ENCODE peak calls at places on chromosomes 6 and 20, in four cellular contexts. One of them, this sample, is unnamed.

GRCh38 chr20:31992086-31992485 is 18.2 kb upstream of the CCM2L start:
- DNase-seq in psoas muscle: no peak
- DNase-seq in OCI-LY7: no peak
- DNase-seq in GM13977: no peak
- DNase-seq in this sample: no peak

GRCh38 chr20:50513169-50514034 is 3.2 kb downstream of the PTPN1 start:
- DNase-seq in psoas muscle: no peak
- DNase-seq in OCI-LY7: no peak
- DNase-seq in GM13977: no peak
- DNase-seq in this sample: no peak

GRCh38 chr6:48835421-48835958 is 627.6 kb downstream of the MMUT start:
- DNase-seq in psoas muscle: no peak
- DNase-seq in OCI-LY7: no peak
- DNase-seq in GM13977: no peak
- DNase-seq in this sample: no peak

GRCh38 chr20:60857708-60858107 is 394.4 kb upstream of the CDH4 start:
- DNase-seq in psoas muscle: no peak
- DNase-seq in OCI-LY7: no peak
- DNase-seq in GM13977: no peak
- DNase-seq in this sample: no peak

GRCh38 chr6:166237611-166238010 is 70.0 kb upstream of the TBXT start:
- DNase-seq in psoas muscle: no peak
- DNase-seq in OCI-LY7: no peak
- DNase-seq in GM13977: no peak
- DNase-seq in this sample: no peak

GRCh38 chr20:48066256-48066655 is 281.0 kb upstream of the SULF2 start:
- DNase-seq in psoas muscle: no peak
- DNase-seq in OCI-LY7: no peak
- DNase-seq in GM13977: no peak
- DNase-seq in this sample: no peak

GRCh38 chr20:32678948-32679347 is 5.2 kb upstream of the C20orf203 start:
- DNase-seq in psoas muscle: no peak
- DNase-seq in OCI-LY7: no peak
- DNase-seq in GM13977: no peak
- DNase-seq in this sample: no peak

GRCh38 chr20:34863421-34863965 is 9.2 kb downstream of the GGT7 start:
- DNase-seq in psoas muscle: peak
- DNase-seq in OCI-LY7: no peak
- DNase-seq in GM13977: no peak
- DNase-seq in this sample: no peak

GRCh38 chr20:47681977-47682812 is 103.1 kb downstream of the SULF2 start:
- DNase-seq in psoas muscle: peak
- DNase-seq in OCI-LY7: no peak
- DNase-seq in GM13977: no peak
- DNase-seq in this sample: no peak

GRCh38 chr6:102085257-102085656 is 691.7 kb downstream of the GRIK2 start:
- DNase-seq in psoas muscle: no peak
- DNase-seq in OCI-LY7: no peak
- DNase-seq in GM13977: no peak
- DNase-seq in this sample: no peak

GRCh38 chr20:34525709-34526416 is 9.6 kb downstream of the DYNLRB1 start:
- DNase-seq in psoas muscle: peak
- DNase-seq in OCI-LY7: no peak
- DNase-seq in GM13977: no peak
- DNase-seq in this sample: no peak

GRCh38 chr20:23551786-23552185 is 16.5 kb downstream of the CST9L start:
- DNase-seq in psoas muscle: no peak
- DNase-seq in OCI-LY7: no peak
- DNase-seq in GM13977: no peak
- DNase-seq in this sample: no peak

GRCh38 chr20:13819885-13820645 is 35.2 kb downstream of the NDUFAF5 start:
- DNase-seq in psoas muscle: peak
- DNase-seq in OCI-LY7: peak
- DNase-seq in GM13977: peak
- DNase-seq in this sample: peak

GRCh38 chr6:84667252-84668213 is 96.9 kb downstream of the TBX18 start:
- DNase-seq in psoas muscle: no peak
- DNase-seq in OCI-LY7: no peak
- DNase-seq in GM13977: no peak
- DNase-seq in this sample: no peak

GRCh38 chr6:98835149-98836024 is 1.0 kb downstream of the POU3F2 start:
- DNase-seq in psoas muscle: no peak
- DNase-seq in OCI-LY7: no peak
- DNase-seq in GM13977: no peak
- DNase-seq in this sample: peak

DNA sequence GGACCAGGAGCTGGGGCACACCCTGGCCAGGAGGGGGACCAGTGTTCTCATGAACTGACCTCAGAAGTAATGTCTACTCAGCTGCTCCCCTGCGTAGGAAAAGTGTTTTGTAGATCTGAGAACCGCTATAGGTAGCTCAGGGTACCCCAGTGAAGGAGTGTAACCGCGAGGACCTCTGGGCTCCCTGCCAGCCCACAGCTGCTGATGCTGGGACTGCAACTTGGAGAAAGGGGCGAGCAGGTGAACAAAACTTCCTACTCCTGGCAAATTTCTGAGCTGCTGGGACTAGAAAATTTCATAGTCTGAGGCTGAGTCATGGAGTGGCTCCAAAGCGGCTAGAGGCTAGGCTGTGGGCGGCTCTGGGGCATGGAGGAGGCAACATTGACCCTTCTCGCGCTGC is 51.9 kb downstream of the PYGB start:
- DNase-seq in psoas muscle: no peak
- DNase-seq in OCI-LY7: no peak
- DNase-seq in GM13977: no peak
- DNase-seq in this sample: no peak
- TF ChIP-seq CTCF in psoas muscle: no peak
- TF ChIP-seq CTCF in OCI-LY7: no peak
- TF ChIP-seq CTCF in GM13977: no peak
- TF ChIP-seq CTCF in this sample: no peak

DNA sequence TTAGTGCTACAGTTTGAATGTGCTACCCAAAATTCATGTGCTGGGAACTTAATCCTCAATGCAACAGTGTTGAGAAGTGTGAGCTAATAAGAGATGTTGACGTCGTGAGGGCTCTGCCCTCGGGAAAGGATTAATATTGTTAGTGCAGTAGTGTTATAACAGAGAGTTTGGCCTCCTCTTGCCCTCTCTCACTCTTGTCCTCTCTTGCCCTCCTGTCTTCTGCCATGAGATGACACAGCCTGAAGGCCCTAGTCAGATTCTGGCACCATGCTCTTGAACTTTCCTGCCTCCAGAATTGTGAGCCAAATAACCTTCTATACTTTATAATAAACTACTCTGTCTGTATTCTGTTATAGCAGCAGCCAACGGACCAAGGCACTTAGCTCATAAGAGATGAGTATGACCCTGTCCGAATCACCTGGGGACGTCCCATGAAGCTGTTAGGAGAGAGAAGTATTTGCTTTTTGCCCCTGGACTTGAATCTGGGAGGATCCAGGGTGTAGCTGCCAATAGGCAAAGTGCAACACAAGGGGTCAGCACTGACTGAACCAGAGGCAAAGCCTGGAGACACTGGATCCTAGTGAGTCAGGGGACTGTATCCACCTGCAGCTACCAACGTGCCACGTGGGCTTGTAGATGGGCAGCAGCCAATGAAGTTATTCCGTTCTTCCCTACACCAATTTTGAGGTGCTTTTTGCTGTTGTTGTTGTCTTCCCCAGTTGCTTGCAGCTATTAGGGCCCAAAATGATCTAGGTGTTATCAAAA is 233.7 kb downstream of the THBS2 start:
- DNase-seq in psoas muscle: no peak
- DNase-seq in OCI-LY7: no peak
- DNase-seq in GM13977: no peak
- DNase-seq in this sample: no peak
- TF ChIP-seq CTCF in psoas muscle: no peak
- TF ChIP-seq CTCF in OCI-LY7: no peak
- TF ChIP-seq CTCF in GM13977: no peak
- TF ChIP-seq CTCF in this sample: no peak

GRCh38 chr6:157647261-157647915 is 175.7 kb upstream of the SNX9 start:
- DNase-seq in psoas muscle: no peak
- DNase-seq in OCI-LY7: no peak
- DNase-seq in GM13977: peak
- DNase-seq in this sample: no peak
- TF ChIP-seq CTCF in psoas muscle: no peak
- TF ChIP-seq CTCF in OCI-LY7: no peak
- TF ChIP-seq CTCF in GM13977: no peak
- TF ChIP-seq CTCF in this sample: no peak

GRCh38 chr6:107647439-107647948 is 157.6 kb downstream of the SOBP start:
- DNase-seq in psoas muscle: peak
- DNase-seq in OCI-LY7: no peak
- DNase-seq in GM13977: no peak
- DNase-seq in this sample: no peak
- TF ChIP-seq CTCF in psoas muscle: no peak
- TF ChIP-seq CTCF in OCI-LY7: no peak
- TF ChIP-seq CTCF in GM13977: no peak
- TF ChIP-seq CTCF in this sample: no peak

GRCh38 chr6:138957484-138957883 is 30.6 kb downstream of the REPS1 start:
- DNase-seq in psoas muscle: no peak
- DNase-seq in OCI-LY7: peak
- DNase-seq in GM13977: no peak
- DNase-seq in this sample: no peak

GRCh38 chr6:138956244-138956924 is 31.7 kb downstream of the REPS1 start:
- DNase-seq in psoas muscle: no peak
- DNase-seq in OCI-LY7: no peak
- DNase-seq in GM13977: no peak
- DNase-seq in this sample: no peak

GRCh38 chr6:138958595-138958994 is 29.5 kb downstream of the REPS1 start:
- DNase-seq in psoas muscle: no peak
- DNase-seq in OCI-LY7: no peak
- DNase-seq in GM13977: no peak
- DNase-seq in this sample: no peak

GRCh38 chr6:138957903-138958302 is 30.1 kb downstream of the REPS1 start:
- DNase-seq in psoas muscle: no peak
- DNase-seq in OCI-LY7: no peak
- DNase-seq in GM13977: no peak
- DNase-seq in this sample: no peak

GRCh38 chr6:138959521-138959920 is 28.5 kb downstream of the REPS1 start:
- DNase-seq in psoas muscle: no peak
- DNase-seq in OCI-LY7: no peak
- DNase-seq in GM13977: no peak
- DNase-seq in this sample: no peak
- TF ChIP-seq CTCF in psoas muscle: no peak
- TF ChIP-seq CTCF in OCI-LY7: no peak
- TF ChIP-seq CTCF in GM13977: no peak
- TF ChIP-seq CTCF in this sample: no peak

DNA sequence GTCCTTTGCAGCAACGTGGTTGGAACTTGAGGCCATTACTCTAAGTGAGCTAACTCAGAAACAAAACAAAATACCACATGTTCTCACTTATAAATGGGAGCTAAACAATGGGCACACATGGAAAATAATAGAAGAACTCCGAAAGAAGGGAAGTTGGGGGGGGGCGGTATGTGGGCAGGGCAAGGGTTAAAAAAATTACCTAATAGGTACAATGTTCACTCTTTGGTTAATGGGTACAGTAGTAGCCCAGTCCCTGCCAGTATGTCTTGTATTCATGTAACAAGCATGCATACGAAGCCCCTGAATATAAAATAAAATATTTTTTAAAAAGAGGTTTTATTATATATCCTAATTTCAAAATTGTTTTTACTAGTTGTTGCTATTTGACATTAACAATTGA is 15.3 kb upstream of the FHL5 start:
- DNase-seq in psoas muscle: no peak
- DNase-seq in OCI-LY7: no peak
- DNase-seq in GM13977: no peak
- DNase-seq in this sample: no peak
- TF ChIP-seq CTCF in psoas muscle: no peak
- TF ChIP-seq CTCF in OCI-LY7: no peak
- TF ChIP-seq CTCF in GM13977: no peak
- TF ChIP-seq CTCF in this sample: no peak

DNA sequence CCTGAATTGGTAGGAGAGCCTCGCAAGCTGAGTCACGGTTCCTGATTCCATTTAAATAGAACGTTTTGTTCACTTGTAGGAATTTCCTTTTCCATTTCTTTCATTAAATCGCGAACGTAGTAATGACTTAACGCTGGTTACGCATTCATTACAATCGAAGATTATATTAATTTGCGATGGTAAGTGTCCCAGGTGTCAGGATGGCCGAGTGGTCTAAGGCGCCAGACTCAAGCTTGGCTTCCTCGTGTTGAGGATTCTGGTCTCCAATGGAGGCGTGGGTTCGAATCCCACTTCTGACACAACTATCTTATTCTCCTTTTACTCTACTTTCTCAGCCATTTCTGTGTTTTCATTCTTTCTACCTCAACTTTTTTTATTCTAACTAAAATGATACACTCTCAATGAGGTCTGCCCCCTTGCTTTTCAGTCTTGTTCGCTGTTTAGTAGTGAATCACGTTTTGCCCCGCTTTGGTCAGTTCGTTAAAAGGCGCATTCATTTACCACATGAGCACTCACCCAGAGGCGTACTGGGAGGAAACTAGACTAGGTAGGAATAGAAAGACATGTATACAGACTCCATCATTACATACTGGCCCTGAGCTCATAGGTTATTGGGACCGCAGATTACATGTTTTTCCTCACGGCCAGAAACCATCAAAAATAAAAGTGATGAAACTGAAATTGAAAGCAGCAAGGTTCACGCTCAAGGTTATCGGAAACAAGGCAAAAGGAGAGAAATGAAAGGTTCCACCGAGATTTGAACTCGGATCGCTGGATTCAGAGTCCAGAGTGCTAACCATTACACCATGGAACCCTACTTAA is 17.3 kb upstream of the TRIM27 start:
- DNase-seq in psoas muscle: peak
- DNase-seq in OCI-LY7: peak
- DNase-seq in GM13977: peak
- DNase-seq in this sample: peak
- TF ChIP-seq CTCF in psoas muscle: no peak
- TF ChIP-seq CTCF in OCI-LY7: no peak
- TF ChIP-seq CTCF in GM13977: no peak
- TF ChIP-seq CTCF in this sample: no peak

DNA sequence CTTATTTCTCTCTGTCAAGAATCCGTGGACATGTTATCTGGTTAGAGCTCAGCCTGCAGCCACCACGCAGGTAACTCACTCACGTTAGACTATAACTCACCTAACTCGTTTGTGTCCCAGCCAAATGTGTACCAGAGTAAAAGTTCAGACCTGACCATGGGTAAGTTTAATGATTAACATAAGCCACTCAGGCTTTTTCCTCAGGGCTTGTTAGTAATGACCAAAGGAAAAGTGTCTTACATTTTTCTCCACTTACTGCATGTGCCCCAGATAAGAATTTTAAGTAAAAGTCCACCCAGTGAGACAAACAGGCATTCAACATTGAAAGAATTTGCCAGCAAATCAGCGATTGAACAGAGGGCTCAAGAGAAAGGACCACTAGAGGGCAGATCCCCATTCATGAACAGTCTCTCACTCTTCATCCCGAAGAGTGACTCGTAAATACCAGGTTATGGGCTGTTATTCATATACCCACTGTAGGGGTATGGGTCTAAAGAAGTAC is at the start of gene PKHD1:
- DNase-seq in psoas muscle: no peak
- DNase-seq in OCI-LY7: peak
- DNase-seq in GM13977: peak
- DNase-seq in this sample: peak
- TF ChIP-seq CTCF in psoas muscle: peak
- TF ChIP-seq CTCF in OCI-LY7: peak
- TF ChIP-seq CTCF in GM13977: peak
- TF ChIP-seq CTCF in this sample: no peak

This sample was measured in GM13976.